ENCODE peak calls at places on chromosomes 11 and 22, in eight cellular contexts. W, Y, J, H, L, O, M and P are unnamed samples.

GRCh38 chr11:2833051-2833937 is 52.3 kb downstream of the CDKN1C start:
- DNase-seq in W (no peak), Y (no peak), J (no peak), H (no peak), L (no peak), O (no peak), M (no peak), P (no peak)

GRCh38 chr11:11279956-11280689 is 72.9 kb downstream of the CSNK2A3 start:
- DNase-seq in W (no peak), Y (no peak), J (no peak), H (no peak), L (no peak), O (no peak), M (no peak), P (no peak)

GRCh38 chr11:126194121-126194543 is 17.3 kb downstream of the RPUSD4 start:
- DNase-seq in W (peak), Y (no peak), J (peak), H (peak), L (no peak), O (peak), M (peak), P (no peak)

GRCh38 chr22:48137640-48138039 is 1375.2 kb downstream of the TBC1D22A start:
- DNase-seq in W (no peak), Y (no peak), J (no peak), H (no peak), L (no peak), O (no peak), M (no peak), P (no peak)

GRCh38 chr22:20979243-20979809 is 2.8 kb upstream of the LZTR1 start:
- DNase-seq in W (no peak), Y (no peak), J (no peak), H (peak), L (no peak), O (peak), M (peak), P (peak)

GRCh38 chr11:1503708-1504104 is 17.1 kb upstream of the MOB2 start:
- DNase-seq in W (no peak), Y (no peak), J (no peak), H (no peak), L (no peak), O (no peak), M (no peak), P (no peak)

GRCh38 chr11:13698147-13698546 is 29.7 kb downstream of the FAR1 start:
- DNase-seq in W (no peak), Y (no peak), J (no peak), H (no peak), L (no peak), O (no peak), M (no peak), P (no peak)

GRCh38 chr11:75259711-75260110 is 19.1 kb downstream of the TPBGL start:
- DNase-seq in W (no peak), Y (no peak), J (no peak), H (no peak), L (no peak), O (no peak), M (no peak), P (no peak)

GRCh38 chr11:103714246-103714645 is 322.2 kb upstream of the DDI1 start:
- DNase-seq in W (no peak), Y (no peak), J (no peak), H (no peak), L (no peak), O (no peak), M (no peak), P (no peak)

GRCh38 chr11:80841716-80842115 is 1400.9 kb upstream of the TENM4 start:
- DNase-seq in W (no peak), Y (no peak), J (no peak), H (no peak), L (no peak), O (peak), M (no peak), P (no peak)

GRCh38 chr11:10913996-10914514 is 56.2 kb upstream of the ZBED5 start:
- DNase-seq in W (no peak), Y (no peak), J (no peak), H (no peak), L (no peak), O (no peak), M (no peak), P (no peak)

GRCh38 chr11:68855205-68855978 is 13.7 kb upstream of the CPT1A start:
- DNase-seq in W (no peak), Y (no peak), J (peak), H (peak), L (no peak), O (no peak), M (no peak), P (no peak)

GRCh38 chr11:2213890-2214526 is 42.4 kb upstream of the TH start:
- DNase-seq in W (no peak), Y (no peak), J (no peak), H (peak), L (no peak), O (no peak), M (no peak), P (no peak)

GRCh38 chr11:128613300-128613995 is 26.1 kb upstream of the ETS1 start:
- DNase-seq in W (no peak), Y (no peak), J (no peak), H (no peak), L (no peak), O (no peak), M (no peak), P (no peak)

GRCh38 chr11:57491371-57492061 is 24.0 kb downstream of the SLC43A1 start:
- DNase-seq in W (peak), Y (no peak), J (no peak), H (peak), L (no peak), O (no peak), M (no peak), P (no peak)

GRCh38 chr11:2305862-2306823 is 4.3 kb downstream of the TSPAN32 start:
- DNase-seq in W (no peak), Y (peak), J (peak), H (peak), L (peak), O (no peak), M (no peak), P (no peak)

GRCh38 chr22:46027219-46028068 is 50.5 kb upstream of the WNT7B start:
- DNase-seq in W (peak), Y (no peak), J (no peak), H (no peak), L (no peak), O (no peak), M (no peak), P (no peak)

GRCh38 chr11:83159901-83160865 is 3.3 kb downstream of the PCF11 start:
- DNase-seq in W (peak), Y (no peak), J (peak), H (no peak), L (no peak), O (peak), M (no peak), P (no peak)

GRCh38 chr11:75052457-75052856 is 44.2 kb downstream of the OR2AT4 start:
- DNase-seq in W (no peak), Y (no peak), J (no peak), H (no peak), L (no peak), O (no peak), M (no peak), P (no peak)

GRCh38 chr11:117232022-117232878 is at the start of the genes PCSK7 and RNF214:
- DNase-seq in W (peak), Y (peak), J (peak), H (peak), L (peak), O (peak), M (peak), P (peak)

GRCh38 chr22:39266398-39267030 is 21.7 kb upstream of the PDGFB start:
- DNase-seq in W (peak), Y (no peak), J (peak), H (peak), L (no peak), O (no peak), M (no peak), P (no peak)

GRCh38 chr22:21568207-21569075 is 927 bp downstream of the UBE2L3 start:
- DNase-seq in W (peak), Y (no peak), J (no peak), H (peak), L (no peak), O (no peak), M (no peak), P (no peak)

GRCh38 chr11:124108158-124108557 is 7.1 kb upstream of the VWA5A start:
- DNase-seq in W (peak), Y (no peak), J (no peak), H (no peak), L (no peak), O (peak), M (no peak), P (peak)

GRCh38 chr11:125903753-125904659 is at the start of gene DDX25:
- DNase-seq in W (no peak), Y (no peak), J (no peak), H (peak), L (no peak), O (peak), M (no peak), P (no peak)

GRCh38 chr11:16999116-16999515 is 15.1 kb downstream of the PLEKHA7 start:
- DNase-seq in W (no peak), Y (no peak), J (no peak), H (no peak), L (no peak), O (no peak), M (no peak), P (no peak)

GRCh38 chr11:94144233-94144632 is 15.6 kb downstream of the PANX1 start:
- DNase-seq in W (no peak), Y (no peak), J (no peak), H (no peak), L (no peak), O (peak), M (no peak), P (no peak)

GRCh38 chr22:29636751-29637150 is 33.3 kb downstream of the NF2 start:
- DNase-seq in W (no peak), Y (no peak), J (no peak), H (no peak), L (no peak), O (no peak), M (no peak), P (no peak)